ENCODE peak calls at places on chromosomes 7 and 10, in five cellular contexts. R is A549, B is left ventricle myocardium inferior, U is ovary, D is IMR-90. S is an unnamed sample.

GRCh38 chr7:100641860-100642533 is 645 bp upstream of the TFR2 start:
- DNase-seq in R (no peak), B (no peak), U (no peak), D (no peak), S (no peak)

GRCh38 chr10:102713483-102713813 is 749 bp downstream of the ARL3 start:
- DNase-seq in R (peak; percentile 97), B (no peak), U (no peak), D (peak; percentile 19), S (no peak)

GRCh38 chr7:129053938-129054437 is 923 bp downstream of the TNPO3 start:
- DNase-seq in R (peak; percentile 27), B (no peak), U (no peak), D (peak; percentile 32), S (no peak)

GRCh38 chr7:155786491-155786890 is 25.8 kb downstream of the SHH start:
- DNase-seq in R (no peak), B (no peak), U (no peak), D (no peak), S (no peak)

GRCh38 chr7:27078616-27079233 is 17.1 kb downstream of the HOXA1 start:
- DNase-seq in R (no peak), B (no peak), U (no peak), D (peak; percentile 19), S (no peak)

GRCh38 chr7:28112056-28112455 is 68.5 kb downstream of the JAZF1 start:
- DNase-seq in R (no peak), B (no peak), U (no peak), D (no peak), S (no peak)

GRCh38 chr10:90306187-90306586 is 551.7 kb downstream of the HTR7 start:
- DNase-seq in R (no peak), B (no peak), U (no peak), D (peak; percentile 94), S (peak; percentile 98)

GRCh38 chr10:112985701-112986510 is 35.9 kb downstream of the TCF7L2 start:
- DNase-seq in R (no peak), B (no peak), U (no peak), D (peak; percentile 63), S (peak; percentile 29)

GRCh38 chr10:51832652-51833383 is 133.4 kb upstream of the CSTF2T start:
- DNase-seq in R (no peak), B (no peak), U (no peak), D (peak; percentile 93), S (peak; percentile 78)

GRCh38 chr7:134554417-134554966 is 5.6 kb downstream of the AKR1B15 start:
- DNase-seq in R (no peak), B (no peak), U (no peak), D (no peak), S (no peak)

GRCh38 chr7:108451296-108451848 is 4.9 kb downstream of the NRCAM start:
- DNase-seq in R (no peak), B (no peak), U (no peak), D (no peak), S (no peak)

GRCh38 chr10:58715056-58715455 is 202.4 kb downstream of the BICC1 start:
- DNase-seq in R (no peak), B (no peak), U (no peak), D (peak; percentile 23), S (no peak)

GRCh38 chr10:78044699-78045098 is 11.0 kb downstream of the RPS24 start:
- DNase-seq in R (no peak), B (no peak), U (no peak), D (peak; percentile 43), S (no peak)

GRCh38 chr10:78046711-78047269 is 13.1 kb downstream of the RPS24 start:
- DNase-seq in R (no peak), B (no peak), U (no peak), D (no peak), S (no peak)

GRCh38 chr10:78045856-78046255 is 12.2 kb downstream of the RPS24 start:
- DNase-seq in R (no peak), B (no peak), U (no peak), D (no peak), S (no peak)

GRCh38 chr10:78044179-78044578 is 10.5 kb downstream of the RPS24 start:
- DNase-seq in R (no peak), B (no peak), U (no peak), D (no peak), S (no peak)

DNA sequence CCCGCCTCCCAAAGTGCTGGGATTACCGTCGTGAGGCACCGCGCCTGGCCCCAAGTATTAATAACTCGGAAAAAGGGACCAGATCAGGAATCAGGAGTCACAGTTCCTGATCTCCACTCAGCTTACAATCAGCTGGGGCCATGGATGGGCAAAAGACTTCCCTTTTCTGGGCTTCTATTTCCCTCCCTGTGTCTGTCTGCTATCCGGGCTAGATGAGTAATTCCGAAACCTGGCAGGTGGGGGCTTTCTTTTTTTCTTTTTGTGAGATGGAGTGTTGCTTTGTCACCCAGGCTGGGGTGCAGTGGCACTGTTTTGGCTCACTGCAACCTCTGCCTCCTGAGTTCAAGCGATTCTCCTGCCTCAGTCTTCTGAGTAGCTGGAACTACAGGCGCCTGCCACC is 11.6 kb downstream of the RPS24 start:
- DNase-seq in R (no peak), B (no peak), U (no peak), D (no peak), S (no peak)
- H3K27ac ChIP-seq in R (no peak overlapping the region), B (no peak overlapping the region), U (no peak overlapping the region), D (no peak overlapping the region), S (no peak overlapping the region)

GRCh38 chr7:150943453-150943814 is 34.7 kb downstream of the KCNH2 start:
- DNase-seq in R (no peak), B (no peak), U (no peak), D (no peak), S (no peak)
- H3K4me3 ChIP-seq in R (no peak overlapping the region), B (no peak overlapping the region), U (no peak overlapping the region), D (no peak overlapping the region), S (no peak overlapping the region)

GRCh38 chr10:26173837-26174236 is 42.7 kb upstream of the GAD2 start:
- DNase-seq in R (no peak), B (no peak), U (no peak), D (no peak), S (no peak)

GRCh38 chr10:26169466-26169865 is 47.1 kb upstream of the GAD2 start:
- DNase-seq in R (no peak), B (no peak), U (no peak), D (no peak), S (no peak)

GRCh38 chr10:26177341-26177740 is 39.2 kb upstream of the GAD2 start:
- DNase-seq in R (no peak), B (no peak), U (no peak), D (no peak), S (no peak)

DNA sequence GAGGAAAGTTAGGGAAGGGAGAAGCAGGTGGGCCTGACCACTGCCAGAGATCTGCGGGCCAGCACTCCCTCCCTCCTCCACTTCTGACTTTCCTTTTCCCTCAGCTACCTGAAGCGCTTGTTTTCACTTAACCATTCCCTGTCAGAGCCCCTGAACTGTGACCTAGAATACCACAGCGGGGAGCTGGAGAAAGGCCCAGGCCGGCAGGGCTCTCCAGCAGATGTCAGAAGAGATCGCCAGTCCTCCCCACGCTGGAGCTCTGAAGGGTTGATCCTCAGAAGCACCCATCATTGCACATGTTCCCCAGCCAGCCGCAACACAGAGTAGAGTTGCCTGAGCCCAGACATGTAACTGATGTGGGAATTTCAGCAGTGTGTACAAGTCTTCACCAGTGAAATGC is 44.4 kb upstream of the GAD2 start:
- DNase-seq in R (no peak), B (no peak), U (no peak), D (no peak), S (no peak)
- TF ChIP-seq CTCF in R (no peak), B (no peak), U (no peak), D (no peak), S (no peak)

GRCh38 chr7:22445140-22445722 is 54.8 kb downstream of the STEAP1B start:
- DNase-seq in R (no peak), B (peak; percentile 86), U (peak; percentile 56), D (peak; percentile 8), S (no peak)
- H3K27ac ChIP-seq in R (no peak overlapping the region), B (peak overlapping the region; percentile 91), U (no peak overlapping the region), D (no peak overlapping the region), S (no peak overlapping the region)

GRCh38 chr10:21707498-21707897 is 173.5 kb downstream of the MLLT10 start:
- DNase-seq in R (no peak), B (no peak), U (no peak), D (no peak), S (no peak)
- H3K4me3 ChIP-seq in R (no peak overlapping the region), B (no peak overlapping the region), U (no peak overlapping the region), D (no peak overlapping the region), S (no peak overlapping the region)

DNA sequence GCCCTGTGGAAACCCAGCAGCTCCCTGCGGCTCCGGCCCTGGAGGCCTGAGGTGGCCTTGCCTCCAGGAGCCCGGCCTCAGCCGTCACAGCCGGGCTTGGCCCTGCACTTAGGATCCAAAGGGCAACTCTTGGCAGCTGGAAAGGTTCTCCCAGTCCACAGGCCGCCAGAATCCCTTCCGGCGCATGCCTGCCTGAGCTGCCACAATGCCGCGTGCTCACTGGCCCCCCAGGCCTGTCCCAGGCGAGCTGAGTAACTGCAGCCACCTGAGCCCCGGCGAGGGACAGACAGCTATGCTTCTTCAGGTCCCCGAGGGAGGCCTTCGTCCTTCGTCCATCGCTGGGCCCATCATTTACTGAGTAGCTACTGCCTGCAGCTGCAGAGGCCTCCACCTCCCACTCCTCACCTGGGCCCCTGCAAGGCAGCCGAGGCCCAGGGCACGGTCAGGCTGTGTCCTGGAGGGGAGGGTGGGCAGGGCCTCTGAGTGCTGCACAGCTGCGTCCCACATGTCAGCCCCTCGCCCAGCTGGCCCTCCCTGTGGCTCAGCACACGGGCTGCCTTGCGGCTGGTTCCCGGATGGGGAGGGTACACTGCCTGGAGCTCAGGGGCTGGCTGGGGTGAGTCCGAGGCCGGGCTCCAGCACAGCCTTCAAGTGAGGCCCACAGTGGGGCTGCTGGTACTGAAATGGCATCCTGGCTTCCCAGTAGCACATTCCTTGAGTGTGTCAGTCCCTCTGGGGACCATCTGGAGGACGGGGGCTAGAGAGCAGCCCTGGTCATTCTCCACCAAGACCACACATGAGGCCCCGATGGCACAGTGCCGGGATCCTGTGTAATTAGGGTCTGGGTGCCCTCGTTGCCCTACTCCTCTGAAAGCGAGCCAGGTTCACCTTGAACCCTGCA is 172.5 kb downstream of the ELFN1 start:
- DNase-seq in R (no peak), B (peak; percentile 10), U (peak; percentile 5), D (peak; percentile 7), S (no peak)
- TF ChIP-seq CTCF in R (no peak), B (no peak), U (no peak), D (no peak), S (no peak)

GRCh38 chr10:61642073-61642637 is 20.6 kb upstream of the CABCOCO1 start:
- DNase-seq in R (no peak), B (no peak), U (no peak), D (no peak), S (no peak)
- H3K27ac ChIP-seq in R (no peak overlapping the region), B (no peak overlapping the region), U (no peak overlapping the region), D (no peak overlapping the region), S (no peak overlapping the region)

GRCh38 chr10:133028956-133029355 is 58.8 kb upstream of the ADGRA1 start:
- DNase-seq in R (no peak), B (no peak), U (no peak), D (no peak), S (no peak)

GRCh38 chr10:133032231-133032630 is 55.5 kb upstream of the ADGRA1 start:
- DNase-seq in R (no peak), B (no peak), U (no peak), D (no peak), S (no peak)

GRCh38 chr10:133031541-133032125 is 56.1 kb upstream of the ADGRA1 start:
- DNase-seq in R (no peak), B (no peak), U (no peak), D (no peak), S (no peak)

GRCh38 chr10:133030126-133030525 is 57.6 kb upstream of the ADGRA1 start:
- DNase-seq in R (no peak), B (no peak), U (no peak), D (no peak), S (no peak)

GRCh38 chr10:133030791-133031190 is 56.9 kb upstream of the ADGRA1 start:
- DNase-seq in R (no peak), B (no peak), U (no peak), D (no peak), S (no peak)
- H3K4me3 ChIP-seq in R (no peak overlapping the region), B (no peak overlapping the region), U (no peak overlapping the region), D (no peak overlapping the region), S (no peak overlapping the region)